ENCODE peak calls at places on chromosomes 16 and 17, in nine cellular contexts. One of them, this sample, is unnamed.

GRCh38 chr16:78480588-78480987 is 381.1 kb downstream of the WWOX start:
- DNase-seq in activated CD4-positive, alpha-beta T cell treated with anti-CD3 and anti-CD28 coated beads, Interleukin-2, amount 10 ng/mL, durations not matched to agents 7 days and 5 days: no peak
- DNase-seq in midbrain: no peak
- DNase-seq in stimulated activated naive CD8-positive, alpha-beta T cell treated with anti-CD3 and anti-CD28 coated beads, Interleukin-15, amount 100 ng/mL, for 72 hours: no peak
- DNase-seq in NCI-H460: no peak
- DNase-seq in T-helper 2 cell: no peak
- DNase-seq in activated effector memory CD4-positive, alpha-beta T cell treated with Interleukin-2 at 50 U/mL for 16 hours: no peak
- DNase-seq in CD8-positive, alpha-beta memory T cell: no peak
- DNase-seq in thoracic aorta: no peak
- DNase-seq in this sample: no peak

GRCh38 chr16:66373667-66374066 is 7.2 kb downstream of the CDH5 start:
- DNase-seq in activated CD4-positive, alpha-beta T cell treated with anti-CD3 and anti-CD28 coated beads, Interleukin-2, amount 10 ng/mL, durations not matched to agents 7 days and 5 days: no peak
- DNase-seq in midbrain: no peak
- DNase-seq in stimulated activated naive CD8-positive, alpha-beta T cell treated with anti-CD3 and anti-CD28 coated beads, Interleukin-15, amount 100 ng/mL, for 72 hours: no peak
- DNase-seq in NCI-H460: no peak
- DNase-seq in T-helper 2 cell: no peak
- DNase-seq in activated effector memory CD4-positive, alpha-beta T cell treated with Interleukin-2 at 50 U/mL for 16 hours: no peak
- DNase-seq in CD8-positive, alpha-beta memory T cell: no peak
- DNase-seq in thoracic aorta: no peak
- DNase-seq in this sample: no peak

GRCh38 chr16:47851026-47851610 is 304.7 kb downstream of the ABCC12 start:
- DNase-seq in activated CD4-positive, alpha-beta T cell treated with anti-CD3 and anti-CD28 coated beads, Interleukin-2, amount 10 ng/mL, durations not matched to agents 7 days and 5 days: no peak
- DNase-seq in midbrain: peak; percentile 9
- DNase-seq in stimulated activated naive CD8-positive, alpha-beta T cell treated with anti-CD3 and anti-CD28 coated beads, Interleukin-15, amount 100 ng/mL, for 72 hours: no peak
- DNase-seq in NCI-H460: no peak
- DNase-seq in T-helper 2 cell: no peak
- DNase-seq in activated effector memory CD4-positive, alpha-beta T cell treated with Interleukin-2 at 50 U/mL for 16 hours: no peak
- DNase-seq in CD8-positive, alpha-beta memory T cell: no peak
- DNase-seq in thoracic aorta: no peak
- DNase-seq in this sample: no peak

GRCh38 chr16:15502041-15502725 is 67.8 kb downstream of the BMERB1 start:
- DNase-seq in activated CD4-positive, alpha-beta T cell treated with anti-CD3 and anti-CD28 coated beads, Interleukin-2, amount 10 ng/mL, durations not matched to agents 7 days and 5 days: no peak
- DNase-seq in midbrain: no peak
- DNase-seq in stimulated activated naive CD8-positive, alpha-beta T cell treated with anti-CD3 and anti-CD28 coated beads, Interleukin-15, amount 100 ng/mL, for 72 hours: no peak
- DNase-seq in NCI-H460: peak; percentile 96
- DNase-seq in T-helper 2 cell: no peak
- DNase-seq in activated effector memory CD4-positive, alpha-beta T cell treated with Interleukin-2 at 50 U/mL for 16 hours: no peak
- DNase-seq in CD8-positive, alpha-beta memory T cell: no peak
- DNase-seq in thoracic aorta: no peak
- DNase-seq in this sample: peak; percentile 19

GRCh38 chr17:1112875-1113274 is 66.9 kb downstream of the ABR start:
- DNase-seq in activated CD4-positive, alpha-beta T cell treated with anti-CD3 and anti-CD28 coated beads, Interleukin-2, amount 10 ng/mL, durations not matched to agents 7 days and 5 days: no peak
- DNase-seq in midbrain: no peak
- DNase-seq in stimulated activated naive CD8-positive, alpha-beta T cell treated with anti-CD3 and anti-CD28 coated beads, Interleukin-15, amount 100 ng/mL, for 72 hours: no peak
- DNase-seq in NCI-H460: no peak
- DNase-seq in T-helper 2 cell: no peak
- DNase-seq in activated effector memory CD4-positive, alpha-beta T cell treated with Interleukin-2 at 50 U/mL for 16 hours: no peak
- DNase-seq in CD8-positive, alpha-beta memory T cell: no peak
- DNase-seq in thoracic aorta: no peak
- DNase-seq in this sample: peak; percentile 32

GRCh38 chr17:36532435-36532975 is 2.2 kb downstream of the MYO19 start:
- DNase-seq in activated CD4-positive, alpha-beta T cell treated with anti-CD3 and anti-CD28 coated beads, Interleukin-2, amount 10 ng/mL, durations not matched to agents 7 days and 5 days: no peak
- DNase-seq in midbrain: no peak
- DNase-seq in stimulated activated naive CD8-positive, alpha-beta T cell treated with anti-CD3 and anti-CD28 coated beads, Interleukin-15, amount 100 ng/mL, for 72 hours: no peak
- DNase-seq in NCI-H460: no peak
- DNase-seq in T-helper 2 cell: no peak
- DNase-seq in activated effector memory CD4-positive, alpha-beta T cell treated with Interleukin-2 at 50 U/mL for 16 hours: no peak
- DNase-seq in CD8-positive, alpha-beta memory T cell: no peak
- DNase-seq in thoracic aorta: no peak
- DNase-seq in this sample: no peak

GRCh38 chr17:57707892-57708291 is 37.2 kb downstream of the CCDC182 start:
- DNase-seq in activated CD4-positive, alpha-beta T cell treated with anti-CD3 and anti-CD28 coated beads, Interleukin-2, amount 10 ng/mL, durations not matched to agents 7 days and 5 days: no peak
- DNase-seq in midbrain: no peak
- DNase-seq in stimulated activated naive CD8-positive, alpha-beta T cell treated with anti-CD3 and anti-CD28 coated beads, Interleukin-15, amount 100 ng/mL, for 72 hours: peak; percentile 7
- DNase-seq in NCI-H460: no peak
- DNase-seq in T-helper 2 cell: no peak
- DNase-seq in activated effector memory CD4-positive, alpha-beta T cell treated with Interleukin-2 at 50 U/mL for 16 hours: no peak
- DNase-seq in CD8-positive, alpha-beta memory T cell: no peak
- DNase-seq in thoracic aorta: no peak
- DNase-seq in this sample: peak; percentile 17

GRCh38 chr17:47850692-47851573 is at the start of gene SP6:
- DNase-seq in activated CD4-positive, alpha-beta T cell treated with anti-CD3 and anti-CD28 coated beads, Interleukin-2, amount 10 ng/mL, durations not matched to agents 7 days and 5 days: peak; percentile 49
- DNase-seq in midbrain: no peak
- DNase-seq in stimulated activated naive CD8-positive, alpha-beta T cell treated with anti-CD3 and anti-CD28 coated beads, Interleukin-15, amount 100 ng/mL, for 72 hours: peak; percentile 69
- DNase-seq in NCI-H460: peak; percentile 53
- DNase-seq in T-helper 2 cell: peak; percentile 39
- DNase-seq in activated effector memory CD4-positive, alpha-beta T cell treated with Interleukin-2 at 50 U/mL for 16 hours: peak; percentile 51
- DNase-seq in CD8-positive, alpha-beta memory T cell: peak; percentile 48
- DNase-seq in thoracic aorta: no peak
- DNase-seq in this sample: peak; percentile 92

GRCh38 chr17:51666971-51667721 is 406.8 kb downstream of the UTP18 start:
- DNase-seq in activated CD4-positive, alpha-beta T cell treated with anti-CD3 and anti-CD28 coated beads, Interleukin-2, amount 10 ng/mL, durations not matched to agents 7 days and 5 days: no peak
- DNase-seq in midbrain: no peak
- DNase-seq in stimulated activated naive CD8-positive, alpha-beta T cell treated with anti-CD3 and anti-CD28 coated beads, Interleukin-15, amount 100 ng/mL, for 72 hours: no peak
- DNase-seq in NCI-H460: no peak
- DNase-seq in T-helper 2 cell: no peak
- DNase-seq in activated effector memory CD4-positive, alpha-beta T cell treated with Interleukin-2 at 50 U/mL for 16 hours: no peak
- DNase-seq in CD8-positive, alpha-beta memory T cell: no peak
- DNase-seq in thoracic aorta: no peak
- DNase-seq in this sample: no peak

GRCh38 chr16:84942786-84943185 is 68.5 kb downstream of the ZDHHC7 start:
- DNase-seq in activated CD4-positive, alpha-beta T cell treated with anti-CD3 and anti-CD28 coated beads, Interleukin-2, amount 10 ng/mL, durations not matched to agents 7 days and 5 days: no peak
- DNase-seq in midbrain: no peak
- DNase-seq in stimulated activated naive CD8-positive, alpha-beta T cell treated with anti-CD3 and anti-CD28 coated beads, Interleukin-15, amount 100 ng/mL, for 72 hours: no peak
- DNase-seq in NCI-H460: no peak
- DNase-seq in T-helper 2 cell: no peak
- DNase-seq in activated effector memory CD4-positive, alpha-beta T cell treated with Interleukin-2 at 50 U/mL for 16 hours: no peak
- DNase-seq in CD8-positive, alpha-beta memory T cell: no peak
- DNase-seq in thoracic aorta: no peak
- DNase-seq in this sample: no peak

GRCh38 chr17:49565948-49566491 is 9.7 kb upstream of the NXPH3 start:
- DNase-seq in activated CD4-positive, alpha-beta T cell treated with anti-CD3 and anti-CD28 coated beads, Interleukin-2, amount 10 ng/mL, durations not matched to agents 7 days and 5 days: no peak
- DNase-seq in midbrain: peak; percentile 12
- DNase-seq in stimulated activated naive CD8-positive, alpha-beta T cell treated with anti-CD3 and anti-CD28 coated beads, Interleukin-15, amount 100 ng/mL, for 72 hours: no peak
- DNase-seq in NCI-H460: no peak
- DNase-seq in T-helper 2 cell: no peak
- DNase-seq in activated effector memory CD4-positive, alpha-beta T cell treated with Interleukin-2 at 50 U/mL for 16 hours: no peak
- DNase-seq in CD8-positive, alpha-beta memory T cell: no peak
- DNase-seq in thoracic aorta: peak; percentile 77
- DNase-seq in this sample: no peak

GRCh38 chr17:79904865-79905264 is 65.6 kb upstream of the CBX4 start:
- DNase-seq in activated CD4-positive, alpha-beta T cell treated with anti-CD3 and anti-CD28 coated beads, Interleukin-2, amount 10 ng/mL, durations not matched to agents 7 days and 5 days: no peak
- DNase-seq in midbrain: no peak
- DNase-seq in stimulated activated naive CD8-positive, alpha-beta T cell treated with anti-CD3 and anti-CD28 coated beads, Interleukin-15, amount 100 ng/mL, for 72 hours: no peak
- DNase-seq in NCI-H460: no peak
- DNase-seq in T-helper 2 cell: no peak
- DNase-seq in activated effector memory CD4-positive, alpha-beta T cell treated with Interleukin-2 at 50 U/mL for 16 hours: no peak
- DNase-seq in CD8-positive, alpha-beta memory T cell: no peak
- DNase-seq in thoracic aorta: no peak
- DNase-seq in this sample: no peak

GRCh38 chr17:79354173-79354820 is 256.6 kb downstream of the RBFOX3 start:
- DNase-seq in activated CD4-positive, alpha-beta T cell treated with anti-CD3 and anti-CD28 coated beads, Interleukin-2, amount 10 ng/mL, durations not matched to agents 7 days and 5 days: no peak
- DNase-seq in midbrain: no peak
- DNase-seq in stimulated activated naive CD8-positive, alpha-beta T cell treated with anti-CD3 and anti-CD28 coated beads, Interleukin-15, amount 100 ng/mL, for 72 hours: no peak
- DNase-seq in NCI-H460: no peak
- DNase-seq in T-helper 2 cell: no peak
- DNase-seq in activated effector memory CD4-positive, alpha-beta T cell treated with Interleukin-2 at 50 U/mL for 16 hours: no peak
- DNase-seq in CD8-positive, alpha-beta memory T cell: no peak
- DNase-seq in thoracic aorta: no peak
- DNase-seq in this sample: no peak

GRCh38 chr16:3665508-3665907 is 11.0 kb downstream of the DNASE1 start:
- DNase-seq in activated CD4-positive, alpha-beta T cell treated with anti-CD3 and anti-CD28 coated beads, Interleukin-2, amount 10 ng/mL, durations not matched to agents 7 days and 5 days: peak; percentile 55
- DNase-seq in midbrain: no peak
- DNase-seq in stimulated activated naive CD8-positive, alpha-beta T cell treated with anti-CD3 and anti-CD28 coated beads, Interleukin-15, amount 100 ng/mL, for 72 hours: no peak
- DNase-seq in NCI-H460: no peak
- DNase-seq in T-helper 2 cell: peak; percentile 22
- DNase-seq in activated effector memory CD4-positive, alpha-beta T cell treated with Interleukin-2 at 50 U/mL for 16 hours: peak; percentile 18
- DNase-seq in CD8-positive, alpha-beta memory T cell: peak; percentile 13
- DNase-seq in thoracic aorta: no peak
- DNase-seq in this sample: no peak

GRCh38 chr16:79213214-79213613 is 387.3 kb downstream of the MAF start:
- DNase-seq in activated CD4-positive, alpha-beta T cell treated with anti-CD3 and anti-CD28 coated beads, Interleukin-2, amount 10 ng/mL, durations not matched to agents 7 days and 5 days: no peak
- DNase-seq in midbrain: no peak
- DNase-seq in stimulated activated naive CD8-positive, alpha-beta T cell treated with anti-CD3 and anti-CD28 coated beads, Interleukin-15, amount 100 ng/mL, for 72 hours: no peak
- DNase-seq in NCI-H460: no peak
- DNase-seq in T-helper 2 cell: no peak
- DNase-seq in activated effector memory CD4-positive, alpha-beta T cell treated with Interleukin-2 at 50 U/mL for 16 hours: no peak
- DNase-seq in CD8-positive, alpha-beta memory T cell: no peak
- DNase-seq in thoracic aorta: no peak
- DNase-seq in this sample: no peak

GRCh38 chr16:70700101-70701020 is 14.5 kb upstream of the MTSS2 start:
- DNase-seq in activated CD4-positive, alpha-beta T cell treated with anti-CD3 and anti-CD28 coated beads, Interleukin-2, amount 10 ng/mL, durations not matched to agents 7 days and 5 days: no peak
- DNase-seq in midbrain: peak; percentile 82
- DNase-seq in stimulated activated naive CD8-positive, alpha-beta T cell treated with anti-CD3 and anti-CD28 coated beads, Interleukin-15, amount 100 ng/mL, for 72 hours: no peak
- DNase-seq in NCI-H460: no peak
- DNase-seq in T-helper 2 cell: no peak
- DNase-seq in activated effector memory CD4-positive, alpha-beta T cell treated with Interleukin-2 at 50 U/mL for 16 hours: no peak
- DNase-seq in CD8-positive, alpha-beta memory T cell: no peak
- DNase-seq in thoracic aorta: no peak
- DNase-seq in this sample: no peak

GRCh38 chr16:71358464-71359031 is at the start of gene CALB2:
- DNase-seq in activated CD4-positive, alpha-beta T cell treated with anti-CD3 and anti-CD28 coated beads, Interleukin-2, amount 10 ng/mL, durations not matched to agents 7 days and 5 days: peak; percentile 63
- DNase-seq in midbrain: peak; percentile 54
- DNase-seq in stimulated activated naive CD8-positive, alpha-beta T cell treated with anti-CD3 and anti-CD28 coated beads, Interleukin-15, amount 100 ng/mL, for 72 hours: peak; percentile 61
- DNase-seq in NCI-H460: peak; percentile 28
- DNase-seq in T-helper 2 cell: peak; percentile 21
- DNase-seq in activated effector memory CD4-positive, alpha-beta T cell treated with Interleukin-2 at 50 U/mL for 16 hours: peak; percentile 39
- DNase-seq in CD8-positive, alpha-beta memory T cell: peak; percentile 41
- DNase-seq in thoracic aorta: no peak
- DNase-seq in this sample: peak; percentile 74

This sample was measured in T47D.